ENCODE peak calls at places on chromosomes 3 and 15, in four cellular contexts. K, P, I and A are unnamed samples. For H3K4me1, the result is how much of the 10 kb centered on the place peaks cover.

GRCh38 chr15:101063891-101064794 is 145.0 kb downstream of the LRRK1 start:
- DNase-seq in I (no peak), P (no peak), K (no peak), A (peak)

GRCh38 chr3:81749285-81749684 is 12.2 kb downstream of the GBE1 start:
- DNase-seq in P (no peak), I (no peak), K (no peak), A (no peak)

GRCh38 chr15:34582461-34583357 is 742 bp downstream of the GOLGA8B start:
- DNase-seq in K (peak), I (peak), P (peak), A (peak)

GRCh38 chr3:138949445-138950005 is 2.5 kb downstream of the FOXL2NB start:
- DNase-seq in P (no peak), K (no peak), I (no peak), A (no peak)

GRCh38 chr3:20346369-20346768 is 160.4 kb upstream of the SGO1 start:
- DNase-seq in I (no peak), K (no peak), P (no peak), A (no peak)

GRCh38 chr3:52041118-52041847 is 15.1 kb downstream of the DUSP7 start:
- DNase-seq in K (no peak), I (peak), P (no peak), A (peak)

GRCh38 chr15:89139613-89140499 is 51.6 kb downstream of the ABHD2 start:
- DNase-seq in I (peak), P (no peak), K (no peak), A (peak)

GRCh38 chr3:106963446-106963845 is 413.8 kb upstream of the CCDC54 start:
- DNase-seq in I (peak), K (no peak), P (no peak), A (no peak)

GRCh38 chr15:45903283-45903682 is 268.5 kb downstream of the SQOR start:
- DNase-seq in K (no peak), P (no peak), I (no peak), A (no peak)

GRCh38 chr15:94494732-94495131 is 263.4 kb downstream of the MCTP2 start:
- DNase-seq in P (no peak), K (no peak), I (no peak), A (no peak)

GRCh38 chr3:180072786-180073185 is 36.0 kb upstream of the PEX5L start:
- DNase-seq in I (no peak), K (no peak), P (no peak), A (no peak)

GRCh38 chr15:51965691-51966090 is 5.9 kb downstream of the LEO1 start:
- DNase-seq in K (no peak), I (no peak), P (no peak), A (no peak)

GRCh38 chr15:29208352-29208751 is 61.3 kb downstream of the NSMCE3 start:
- DNase-seq in I (no peak), P (no peak), K (no peak), A (no peak)
- TF ChIP-seq CTCF in I (no peak), P (peak), K (no peak), A (no peak)

GRCh38 chr3:23872330-23872729 is 44.5 kb downstream of the NKIRAS1 start:
- DNase-seq in K (no peak), P (no peak), I (no peak), A (no peak)
- H3K4me1 ChIP-seq in K (under half), P (under half), I (under half), A (under half)

DNA sequence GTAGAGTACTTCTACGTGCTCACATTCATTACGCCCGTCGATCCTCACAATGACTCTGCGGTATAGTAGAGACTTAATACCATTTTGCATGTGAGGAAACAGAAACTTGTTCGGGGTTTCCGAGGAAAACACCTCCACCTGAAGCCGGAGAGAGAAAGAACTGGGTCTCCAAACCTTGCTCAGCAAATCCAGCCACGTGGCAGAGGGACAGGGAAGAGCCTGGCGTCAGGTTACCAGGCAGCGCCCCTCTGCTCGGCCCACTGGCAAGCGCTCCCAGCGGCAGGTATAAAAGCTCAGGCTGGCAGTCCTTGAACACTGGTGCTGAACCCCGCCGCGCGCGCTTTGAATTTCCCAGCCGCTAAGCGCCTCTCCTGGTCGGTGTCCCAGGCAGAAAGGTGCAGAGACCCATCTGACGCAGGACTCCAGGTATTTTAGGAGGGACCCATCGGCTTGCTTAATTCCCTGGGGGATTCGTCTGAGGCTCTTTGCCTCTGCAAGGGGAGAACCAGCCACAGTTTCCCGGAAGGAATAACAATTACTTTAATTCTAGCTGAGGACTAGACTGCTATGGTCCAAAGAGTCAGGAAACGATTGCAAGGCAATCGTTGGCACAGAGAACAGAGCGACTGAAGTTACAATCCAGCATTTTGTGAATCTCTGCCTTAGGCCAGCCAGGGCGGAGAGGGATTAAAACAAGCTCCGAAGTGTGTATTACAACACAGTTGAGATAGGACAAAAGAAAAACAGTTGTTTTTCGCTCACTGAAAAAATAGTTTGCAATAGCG is at the start of gene C2CD4A:
- DNase-seq in I (peak), P (peak), K (peak), A (peak)
- TF ChIP-seq CTCF in I (no peak), P (peak), K (no peak), A (peak)

GRCh38 chr15:92654662-92655061 is 913 bp downstream of the FAM174B start:
- DNase-seq in I (no peak), K (no peak), P (no peak), A (no peak)

GRCh38 chr15:92652576-92652966 is 3.0 kb downstream of the FAM174B start:
- DNase-seq in I (no peak), K (peak), P (no peak), A (no peak)

GRCh38 chr15:92655178-92655995 is at the start of gene FAM174B:
- DNase-seq in K (peak), I (peak), P (no peak), A (peak)

GRCh38 chr15:92653366-92653765 is 2.2 kb downstream of the FAM174B start:
- DNase-seq in P (no peak), I (no peak), K (no peak), A (no peak)

DNA sequence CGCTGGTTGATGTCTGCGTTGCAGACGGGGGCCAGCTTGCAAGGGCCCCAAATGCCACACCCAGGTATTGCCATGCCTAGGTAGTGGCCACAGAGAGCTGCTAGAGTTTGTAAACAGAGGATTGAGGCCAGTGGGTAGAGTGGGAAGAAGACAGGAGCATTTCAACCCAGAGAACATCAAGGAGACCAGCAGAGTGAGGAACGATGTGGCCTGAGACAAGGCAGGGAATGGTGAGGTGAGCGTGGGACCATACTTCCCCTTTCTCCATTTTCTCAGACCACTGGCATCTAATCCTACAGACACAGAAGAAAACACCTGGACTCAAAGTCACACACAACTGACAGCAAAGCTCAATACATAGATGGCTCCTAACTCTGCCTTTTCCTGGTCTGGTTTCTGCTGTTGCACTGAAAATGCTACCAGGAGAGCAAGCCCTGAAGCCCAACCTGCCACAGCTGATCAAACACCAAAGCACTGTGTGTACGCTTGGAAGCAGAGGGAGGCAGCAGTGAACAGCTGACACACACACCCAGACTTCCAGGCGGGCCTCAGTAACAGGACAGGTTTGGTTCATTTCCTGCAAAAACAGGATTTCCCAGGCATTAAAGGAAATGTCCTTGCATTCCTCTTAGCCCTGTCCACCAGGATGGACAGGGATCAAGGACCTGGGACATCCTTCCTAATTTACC is 1.6 kb downstream of the FAM174B start:
- DNase-seq in K (peak), P (no peak), I (peak), A (no peak)
- H3K4me1 ChIP-seq in K (under half), P (under half), I (under half), A (under half)

GRCh38 chr3:72086051-72086711 is 301.2 kb upstream of the PROK2 start:
- DNase-seq in I (peak), P (peak), K (no peak), A (no peak)

GRCh38 chr3:72088486-72089025 is 303.6 kb upstream of the PROK2 start:
- DNase-seq in I (no peak), K (no peak), P (no peak), A (no peak)

GRCh38 chr3:72087420-72087819 is 302.5 kb upstream of the PROK2 start:
- DNase-seq in P (no peak), I (no peak), K (no peak), A (no peak)

GRCh38 chr3:72085036-72085435 is 300.1 kb upstream of the PROK2 start:
- DNase-seq in I (no peak), P (peak), K (no peak), A (no peak)

GRCh38 chr3:72086712-72087093 is 301.8 kb upstream of the PROK2 start:
- DNase-seq in P (no peak), I (no peak), K (no peak), A (no peak)
- TF ChIP-seq CTCF in P (no peak), I (no peak), K (no peak), A (no peak)

DNA sequence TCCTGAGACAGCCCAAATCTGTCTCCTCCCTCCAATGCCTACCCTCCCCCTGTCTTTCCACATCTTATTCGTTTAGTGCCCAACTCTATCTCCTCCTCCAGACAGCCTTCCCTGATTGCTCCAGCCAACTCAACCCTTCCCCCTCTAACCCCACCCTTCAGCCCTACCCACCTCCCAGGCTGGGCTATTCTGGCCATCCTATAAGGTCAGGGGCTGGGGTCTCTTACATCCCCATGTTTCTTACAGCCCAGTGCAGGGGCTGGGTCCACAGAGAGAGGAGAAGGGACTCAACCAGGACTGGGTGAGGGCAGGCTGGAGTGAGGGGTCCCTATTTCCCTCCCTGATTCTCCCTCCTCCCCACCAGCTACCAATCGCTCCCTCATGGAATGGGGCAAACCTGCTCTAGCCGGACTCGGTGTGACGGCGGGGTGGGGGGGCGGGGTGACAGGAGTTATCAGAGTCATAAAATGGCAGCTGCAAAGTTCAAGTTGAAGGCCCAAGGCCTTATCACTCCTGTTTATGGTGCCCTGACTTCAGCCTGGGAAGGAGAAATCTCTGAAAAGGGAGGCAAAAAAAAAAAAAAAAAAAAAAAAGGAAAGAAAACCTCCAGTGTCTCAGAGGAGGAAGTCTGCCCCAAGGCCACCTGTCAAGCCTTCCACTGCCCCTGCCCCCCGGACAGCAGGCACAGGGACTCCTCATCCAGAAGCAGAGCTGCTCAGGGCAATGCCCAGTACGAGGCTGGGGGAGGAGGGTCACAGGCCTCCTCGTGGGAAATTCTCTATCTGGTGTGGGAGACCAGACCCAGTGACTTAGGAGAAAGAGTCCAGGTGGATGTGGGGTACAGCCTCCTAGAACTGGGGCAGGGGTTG is 2.1 kb downstream of the VIPR1 start:
- DNase-seq in P (no peak), K (peak), I (peak), A (no peak)
- H3K4me1 ChIP-seq in P (under half), K (under half), I (under half), A (under half)